ENCODE peak calls at places on chromosomes 12 and 14, in four cellular contexts. T is H1, J is IMR-90, L is H9. D is an unnamed sample. For H3K4me1, the result is how much of the 10 kb centered on the place peaks cover.

GRCh38 chr12:127509066-127509778 is 757.7 kb upstream of the TMEM132C start:
- DNase-seq in L (no peak), T (no peak), J (peak), D (no peak)

GRCh38 chr12:120316798-120317257 is 10.8 kb downstream of the PLA2G1B start:
- DNase-seq in L (no peak), J (no peak), T (no peak), D (peak)

GRCh38 chr12:67069451-67070306 is 199.5 kb upstream of the CAND1 start:
- DNase-seq in L (peak), T (peak), J (no peak), D (peak)

GRCh38 chr12:68224613-68225285 is 861 bp downstream of the IL26 start:
- DNase-seq in L (no peak), T (no peak), J (peak), D (no peak)

GRCh38 chr14:32329146-32329545 is at the start of gene AKAP6:
- DNase-seq in L (no peak), T (no peak), J (no peak), D (peak)

GRCh38 chr12:47986832-47987231 is 17.4 kb downstream of the COL2A1 start:
- DNase-seq in L (no peak), T (no peak), J (no peak), D (no peak)

GRCh38 chr14:94139421-94139820 is 10.0 kb upstream of the IFI27L2 start:
- DNase-seq in L (no peak), J (no peak), T (no peak), D (no peak)

GRCh38 chr14:68787235-68787727 is 5.6 kb downstream of the ZFP36L1 start:
- DNase-seq in L (peak), T (no peak), J (no peak), D (peak)

GRCh38 chr12:3336606-3337311 is 154.2 kb upstream of the PRMT8 start:
- DNase-seq in J (no peak), L (no peak), T (no peak), D (no peak)

GRCh38 chr12:11500861-11501230 is 105.5 kb upstream of the PRB2 start:
- DNase-seq in J (no peak), L (no peak), T (no peak), D (no peak)

GRCh38 chr14:38950676-38951075 is 152.4 kb downstream of the SEC23A start:
- DNase-seq in T (no peak), L (no peak), J (no peak), D (peak)

GRCh38 chr12:99386907-99387306 is 260.6 kb upstream of the GARIN6 start:
- DNase-seq in J (peak), L (no peak), T (no peak), D (peak)

GRCh38 chr14:23306412-23307145 is at the start of gene BCL2L2:
- DNase-seq in T (peak), L (peak), J (peak), D (peak)

GRCh38 chr12:53053223-53054111 is 3.6 kb downstream of the TNS2 start:
- DNase-seq in L (peak), T (no peak), J (no peak), D (peak)

GRCh38 chr12:47145188-47145587 is 65.4 kb upstream of the AMIGO2 start:
- DNase-seq in T (no peak), L (no peak), J (no peak), D (no peak)

GRCh38 chr12:130457215-130457614 is 119.5 kb downstream of the PIWIL1 start:
- DNase-seq in J (no peak), L (no peak), T (no peak), D (no peak)

GRCh38 chr14:37150414-37150813 is 22.0 kb downstream of the SLC25A21 start:
- DNase-seq in T (no peak), J (peak), L (no peak), D (peak)

GRCh38 chr14:95545769-95546168 is 10.9 kb downstream of the GLRX5 start:
- DNase-seq in L (no peak), J (peak), T (no peak), D (peak)

GRCh38 chr12:93226356-93226755 is 151.4 kb upstream of the NUDT4 start:
- DNase-seq in L (no peak), J (peak), T (no peak), D (no peak)

GRCh38 chr14:69988979-69989378 is 109.8 kb downstream of the SMOC1 start:
- DNase-seq in J (no peak), T (no peak), L (no peak), D (no peak)

GRCh38 chr12:62621239-62621638 is 154.6 kb downstream of the MON2 start:
- DNase-seq in J (no peak), L (no peak), T (no peak), D (no peak)

DNA sequence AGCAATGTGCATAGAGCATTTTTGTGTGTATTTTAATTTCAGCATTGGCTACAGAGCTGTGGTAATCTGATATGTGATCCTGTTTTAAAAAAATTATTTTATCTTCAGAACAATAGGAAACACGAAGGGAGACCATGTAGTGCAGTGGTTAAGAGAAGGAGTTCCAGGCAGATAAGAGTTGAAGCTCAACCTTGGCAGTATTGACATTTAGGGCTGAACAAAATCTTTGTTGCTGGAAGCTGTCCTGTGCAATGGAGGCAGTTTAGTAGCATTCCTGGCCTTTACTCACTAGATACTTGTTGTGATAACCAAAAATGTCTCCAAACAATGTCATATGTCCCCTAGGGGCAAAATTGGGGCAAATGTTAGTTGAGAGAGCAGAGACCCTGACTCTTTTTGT is 59.2 kb downstream of the CHST11 start:
- DNase-seq in T (no peak), L (no peak), J (no peak), D (no peak)
- H2BK5ac ChIP-seq in T (no peak), L (no peak), J (no peak), D (no peak)

GRCh38 chr14:52314521-52315354 is 626 bp downstream of the PTGER2 start:
- DNase-seq in T (no peak), L (peak), J (peak), D (peak)

GRCh38 chr14:52315355-52315718 is 1.2 kb downstream of the PTGER2 start:
- DNase-seq in L (no peak), J (peak), T (no peak), D (peak)

GRCh38 chr14:52312872-52313492 is 1.1 kb upstream of the PTGER2 start:
- DNase-seq in T (no peak), L (no peak), J (peak), D (no peak)

GRCh38 chr14:52313903-52314481 is at the start of gene PTGER2:
- DNase-seq in J (peak), T (no peak), L (peak), D (peak)

DNA sequence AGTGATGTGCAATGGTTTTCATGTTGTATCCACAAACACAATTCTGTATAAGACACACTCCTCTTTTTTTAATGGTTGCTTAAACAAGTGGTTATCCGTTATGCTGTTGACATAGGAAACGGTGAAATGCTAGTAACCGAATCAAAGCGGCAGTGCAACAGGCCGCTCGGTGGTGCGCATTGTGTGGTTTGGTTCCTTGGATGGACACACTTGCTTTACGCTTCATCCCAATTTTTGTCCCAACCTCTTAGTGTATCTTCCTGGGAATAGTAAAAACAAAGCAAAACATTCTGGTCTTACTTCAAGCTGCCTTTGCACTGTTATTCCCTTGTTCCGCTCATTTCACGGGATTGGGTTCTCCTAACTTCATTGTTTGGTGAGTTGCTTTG is 625 bp upstream of the PTGER2 start:
- DNase-seq in T (no peak), J (peak), L (no peak), D (no peak)
- H3K4me1 ChIP-seq in T (under half), J (under half), L (under half), D (under half)

DNA sequence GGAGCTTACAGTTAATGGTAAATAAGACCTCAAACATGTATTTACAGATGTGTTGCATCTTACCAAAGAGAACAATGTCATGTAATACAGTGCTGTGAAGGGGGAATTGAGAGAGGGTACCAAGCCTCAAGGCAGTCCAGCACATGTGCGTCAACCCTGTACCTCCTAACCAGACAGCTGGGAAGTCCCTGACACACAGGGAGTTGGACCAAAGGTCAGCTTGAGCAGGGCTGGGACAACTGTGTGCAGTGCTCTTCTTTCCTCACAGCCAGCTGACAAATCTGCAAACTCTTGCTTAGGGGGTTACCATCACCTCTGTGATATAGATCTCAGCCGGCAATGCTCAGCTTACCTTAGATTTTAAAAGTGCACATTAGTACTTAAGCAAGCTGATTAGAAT is 56.8 kb upstream of the RIC8B start:
- DNase-seq in T (no peak), J (no peak), L (no peak), D (no peak)
- H3K56ac ChIP-seq in T (no peak), J (no peak), L (no peak), D (no peak)

GRCh38 chr14:24324024-24324423 is 10.8 kb downstream of the ADCY4 start:
- DNase-seq in T (no peak), L (no peak), J (no peak), D (no peak)
- H2BK5ac ChIP-seq in T (no peak), L (no peak), J (no peak), D (no peak)

DNA sequence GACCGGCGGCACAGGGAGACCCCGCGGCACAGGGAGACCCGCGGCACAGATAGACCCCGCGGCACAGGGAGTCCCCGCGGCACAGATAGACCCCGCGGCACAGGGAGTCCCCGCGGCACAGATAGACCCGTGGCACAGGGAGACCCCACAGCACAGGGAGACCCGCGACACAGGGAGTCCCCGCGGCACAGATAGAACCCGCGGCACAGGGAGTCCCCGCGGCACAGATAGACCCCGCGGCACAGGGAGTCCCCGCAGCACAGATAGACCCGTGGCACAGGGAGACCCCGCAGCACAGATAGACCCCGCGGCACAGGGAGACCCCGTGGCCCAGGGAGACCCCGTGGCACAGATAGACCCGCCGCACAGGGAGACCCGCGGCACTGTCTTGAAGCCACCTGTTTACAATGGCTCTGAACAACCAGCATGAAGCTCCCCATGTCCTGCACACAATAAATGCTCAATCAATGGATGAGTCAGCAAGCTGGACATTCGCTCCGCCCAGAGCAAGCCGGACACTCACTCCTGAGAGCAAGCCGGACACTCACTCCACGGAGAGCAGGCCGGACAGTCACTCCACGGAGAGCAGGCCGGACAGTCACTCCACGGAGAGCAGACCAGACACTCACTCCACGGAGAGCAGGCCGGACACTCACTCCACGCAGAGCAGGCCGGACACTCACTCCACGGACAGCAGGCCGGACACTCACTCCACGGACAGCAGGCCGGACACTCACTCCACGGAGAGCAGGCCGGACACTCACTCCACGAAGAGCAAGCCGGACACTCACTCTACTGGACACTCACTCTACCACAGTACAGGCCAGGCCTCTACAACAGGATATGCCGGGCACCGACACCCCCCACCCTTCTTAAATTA is 121.9 kb downstream of the RFLNA start:
- DNase-seq in J (peak), L (no peak), T (no peak), D (no peak)
- H3K4me1 ChIP-seq in J (under half), L (under half), T (under half), D (under half)

DNA sequence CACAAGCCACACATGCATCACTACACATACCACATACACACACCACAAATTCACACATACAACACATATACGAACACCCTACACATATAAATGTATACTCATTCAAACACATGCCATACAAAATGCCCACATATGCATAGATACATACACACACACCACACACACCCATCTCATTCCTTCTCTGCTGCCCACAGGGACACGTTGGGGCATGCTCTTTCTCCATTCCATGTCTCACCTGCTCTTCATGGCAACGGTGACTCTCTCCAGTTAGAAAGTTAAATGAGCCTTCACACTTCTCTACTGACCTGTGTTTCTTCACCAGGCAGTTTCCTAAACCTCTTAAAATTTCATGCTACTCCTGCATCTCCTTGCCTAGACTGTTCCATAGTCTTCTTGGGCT is 1194.8 kb downstream of the BCL11B start:
- DNase-seq in T (no peak), L (no peak), J (no peak), D (no peak)
- H3K56ac ChIP-seq in T (no peak), L (no peak), J (no peak), D (no peak)

DNA sequence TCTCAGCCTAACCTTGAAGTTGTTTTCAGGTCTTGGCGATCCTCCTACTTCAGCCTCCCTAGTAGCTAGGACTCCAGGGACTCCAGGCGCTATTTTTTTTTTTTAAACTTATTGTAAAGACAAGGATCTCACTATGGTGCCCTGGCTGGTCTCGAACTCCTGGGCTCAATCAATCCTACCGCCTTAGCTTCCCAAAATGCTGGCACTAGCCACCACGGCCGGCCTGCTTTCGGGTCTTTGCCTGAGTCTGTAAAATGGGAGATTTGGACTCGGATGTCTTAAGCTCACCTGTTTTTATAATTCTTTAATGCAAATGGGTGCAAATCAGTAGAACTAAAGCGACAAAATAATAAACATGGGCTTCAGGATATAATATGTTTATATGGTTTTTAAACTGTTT is 858 bp upstream of the SYT10 start:
- DNase-seq in J (no peak), L (no peak), T (no peak), D (no peak)
- H2BK5ac ChIP-seq in J (no peak), L (no peak), T (no peak), D (no peak)

D was measured in mesendoderm.